ENCODE peak calls at places on chromosome 13, in nine cellular contexts. Z is mesenchymal stem cell, A is pancreas, S is left lung, T is tibial artery, V is Karpas-422, G is lung, M is aorta, R is adrenal gland. J is an unnamed sample. For H3K27me3 and H3K4me1, the result is how much of the 10 kb centered on the place peaks cover.

GRCh38 chr13:110017379-110017778 is 231.0 kb upstream of the IRS2 start:
- DNase-seq in Z (peak), A (no peak), S (no peak), T (no peak), V (no peak), G (no peak), M (no peak), R (no peak), J (no peak)

GRCh38 chr13:75279834-75280369 is 202.1 kb downstream of the TBC1D4 start:
- DNase-seq in Z (no peak), A (no peak), S (no peak), T (no peak), V (no peak), G (no peak), M (no peak), R (no peak), J (no peak)

GRCh38 chr13:50203256-50204083 is 188.2 kb downstream of the KCNRG start:
- DNase-seq in Z (no peak), A (no peak), S (no peak), T (no peak), V (no peak), G (no peak), M (no peak), R (no peak), J (no peak)

GRCh38 chr13:102195566-102196462 is 206.0 kb downstream of the FGF14 start:
- DNase-seq in Z (peak), A (no peak), S (no peak), T (no peak), V (no peak), G (no peak), M (no peak), R (no peak), J (no peak)

GRCh38 chr13:30443957-30444404 is 21.7 kb downstream of the UBE2L5 start:
- DNase-seq in Z (no peak), A (no peak), S (no peak), T (no peak), V (peak), G (no peak), M (no peak), R (no peak), J (no peak)

GRCh38 chr13:41502676-41503075 is 45.3 kb downstream of the RGCC start:
- DNase-seq in Z (no peak), A (no peak), S (no peak), T (no peak), V (peak), G (no peak), M (no peak), R (no peak), J (no peak)

GRCh38 chr13:104301216-104301975 is 1235.2 kb upstream of the SLC10A2 start:
- DNase-seq in Z (peak), A (no peak), S (no peak), T (no peak), V (peak), G (no peak), M (no peak), R (no peak), J (no peak)

GRCh38 chr13:20332361-20333096 is 100.4 kb upstream of the GJB6 start:
- DNase-seq in Z (peak), A (no peak), S (no peak), T (no peak), V (no peak), G (no peak), M (no peak), R (no peak), J (no peak)

GRCh38 chr13:30292325-30292724 is 15.0 kb downstream of the KATNAL1 start:
- DNase-seq in Z (no peak), A (no peak), S (no peak), T (no peak), V (peak), G (no peak), M (no peak), R (no peak), J (no peak)

GRCh38 chr13:95355491-95355890 is 54.2 kb upstream of the ABCC4 start:
- DNase-seq in Z (peak), A (no peak), S (no peak), T (no peak), V (no peak), G (no peak), M (no peak), R (no peak), J (no peak)
- H3K27me3 ChIP-seq in Z (under half), A (under half), S (under half), T (under half), V (under half), G (under half), M (under half), R (under half), J (under half)

DNA sequence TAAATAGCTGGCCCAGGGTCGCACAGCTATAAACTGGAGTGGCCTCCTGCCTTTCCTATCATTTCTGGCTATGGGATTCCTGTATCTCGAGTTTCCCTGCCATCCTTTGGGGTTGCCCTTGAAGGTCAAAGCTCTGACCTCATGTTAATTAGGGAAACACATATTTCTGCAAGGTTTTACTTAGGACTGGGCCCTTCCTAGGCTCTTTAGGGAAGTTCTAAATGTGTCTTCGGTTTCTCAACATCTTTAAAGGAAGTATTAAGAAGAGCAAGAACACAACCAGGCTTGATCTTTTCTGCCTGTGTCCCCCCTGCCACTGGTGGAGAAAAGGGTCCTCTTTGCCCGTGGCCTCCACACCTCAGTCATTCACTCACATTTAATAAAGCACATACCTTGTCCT is 10.8 kb downstream of the LCP1 start:
- DNase-seq in Z (no peak), A (no peak), S (no peak), T (no peak), V (no peak), G (no peak), M (no peak), R (no peak), J (no peak)
- H3K4me1 ChIP-seq in Z (under half), A (under half), S (half or more), T (under half), V (half or more), G (under half), M (under half), R (under half), J (under half)

GRCh38 chr13:77696006-77696862 is 1.3 kb upstream of the SLAIN1 start:
- DNase-seq in Z (no peak), A (no peak), S (no peak), T (no peak), V (no peak), G (no peak), M (no peak), R (no peak), J (no peak)
- H3K27ac ChIP-seq in Z (no peak), A (peak), S (no peak), T (peak), V (no peak), G (no peak), M (no peak), R (no peak), J (peak)

DNA sequence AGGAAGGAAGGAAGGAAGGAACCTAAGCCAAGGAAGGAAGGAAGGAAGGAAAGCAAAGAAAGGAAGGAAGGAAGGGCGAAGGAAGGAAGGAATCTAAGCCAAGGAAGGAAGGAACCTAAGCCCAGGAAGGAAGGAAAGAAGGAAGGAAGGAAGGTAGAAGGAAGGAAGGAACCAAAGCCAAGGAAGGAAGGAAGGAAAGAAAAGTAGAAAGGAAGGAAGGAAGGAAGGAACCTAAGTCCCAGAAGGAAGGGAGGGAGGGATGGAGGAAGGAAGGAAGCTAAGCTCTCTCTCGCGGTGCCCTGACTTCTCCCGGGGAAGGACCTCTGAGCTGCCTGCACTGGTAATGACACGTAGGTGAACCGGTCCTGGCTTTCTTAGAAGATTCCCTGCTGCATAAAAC is 1.3 kb upstream of the RUBCNL start:
- DNase-seq in Z (no peak), A (no peak), S (no peak), T (no peak), V (no peak), G (no peak), M (no peak), R (no peak), J (no peak)
- H3K27me3 ChIP-seq in Z (under half), A (under half), S (under half), T (under half), V (under half), G (under half), M (under half), R (under half), J (half or more)